ENCODE peak calls at places on chromosomes 12 and 14, in six cellular contexts. T is IMR-90, Z is gastrocnemius medialis, P is body of pancreas, Q is A549, F is HepG2. L is an unnamed sample.

GRCh38 chr12:85639834-85640233 is 196.4 kb downstream of the RASSF9 start:
- ATAC-seq in T (no peak), Z (no peak), P (no peak), Q (no peak), F (no peak), L (no peak)

GRCh38 chr12:97164936-97165335 is 257.9 kb downstream of the NEDD1 start:
- ATAC-seq in T (no peak), Z (no peak), P (no peak), Q (no peak), F (no peak), L (no peak)

GRCh38 chr12:116843085-116843484 is 38.2 kb downstream of the HRK start:
- ATAC-seq in T (no peak), Z (no peak), P (no peak), Q (no peak), F (no peak), L (no peak)

GRCh38 chr14:92414685-92415084 is 91.7 kb downstream of the SLC24A4 start:
- ATAC-seq in T (no peak), Z (no peak), P (no peak), Q (no peak), F (no peak), L (peak; percentile 40)

GRCh38 chr12:50840809-50841487 is 1.8 kb upstream of the TMPRSS12 start:
- ATAC-seq in T (no peak), Z (no peak), P (no peak), Q (no peak), F (no peak), L (no peak)

GRCh38 chr14:76946753-76947077 is 81.8 kb downstream of the IRF2BPL start:
- ATAC-seq in T (no peak), Z (peak; percentile 32), P (no peak), Q (peak; percentile 16), F (peak; percentile 24), L (no peak)

GRCh38 chr14:68016243-68016914 is 196.8 kb downstream of the RAD51B start:
- ATAC-seq in T (peak; percentile 71), Z (no peak), P (no peak), Q (no peak), F (no peak), L (no peak)

GRCh38 chr12:1720494-1720893 is 29.6 kb downstream of the ADIPOR2 start:
- ATAC-seq in T (no peak), Z (no peak), P (no peak), Q (no peak), F (no peak), L (no peak)

GRCh38 chr12:47775100-47775911 is 2.3 kb downstream of the SLC48A1 start:
- ATAC-seq in T (no peak), Z (no peak), P (no peak), Q (no peak), F (no peak), L (no peak)

GRCh38 chr12:38053655-38054464 is 262.7 kb upstream of the ALG10B start:
- ATAC-seq in T (no peak), Z (no peak), P (peak; percentile 69), Q (peak; percentile 20), F (peak; percentile 91), L (no peak)

GRCh38 chr14:23009939-23010718 is at the start of gene C14orf93:
- ATAC-seq in T (peak; percentile 65), Z (peak; percentile 35), P (peak; percentile 50), Q (peak; percentile 38), F (peak; percentile 24), L (peak; percentile 48)

GRCh38 chr12:30748150-30748549 is 6.6 kb downstream of the CAPRIN2 start:
- ATAC-seq in T (no peak), Z (no peak), P (no peak), Q (no peak), F (no peak), L (no peak)

GRCh38 chr14:47102472-47102871 is 450.9 kb upstream of the RPL10L start:
- ATAC-seq in T (no peak), Z (no peak), P (no peak), Q (no peak), F (no peak), L (no peak)

GRCh38 chr12:52032431-52032796 is 18.8 kb upstream of the NR4A1 start:
- ATAC-seq in T (peak; percentile 44), Z (peak; percentile 67), P (peak; percentile 41), Q (peak; percentile 22), F (peak; percentile 24), L (peak; percentile 46)

GRCh38 chr12:68579254-68579653 is 31.4 kb upstream of the RAP1B start:
- ATAC-seq in T (no peak), Z (no peak), P (no peak), Q (no peak), F (no peak), L (no peak)

GRCh38 chr12:6154730-6155459 is 30.4 kb upstream of the VWF start:
- ATAC-seq in T (no peak), Z (peak; percentile 71), P (peak; percentile 63), Q (no peak), F (no peak), L (peak; percentile 86)

GRCh38 chr14:49984419-49984818 is 91.5 kb downstream of the ARF6 start:
- ATAC-seq in T (peak; percentile 5), Z (no peak), P (no peak), Q (no peak), F (no peak), L (no peak)

GRCh38 chr14:37598973-37599526 is 3.6 kb downstream of the TTC6 start:
- ATAC-seq in T (no peak), Z (no peak), P (no peak), Q (no peak), F (no peak), L (no peak)

GRCh38 chr12:106137456-106138278 is 1.1 kb downstream of the NUAK1 start:
- ATAC-seq in T (peak; percentile 0), Z (no peak), P (no peak), Q (peak; percentile 4), F (no peak), L (no peak)

GRCh38 chr14:44170554-44170953 is 336.5 kb downstream of the FSCB start:
- ATAC-seq in T (no peak), Z (no peak), P (no peak), Q (no peak), F (no peak), L (no peak)

GRCh38 chr12:84696281-84696680 is 216.3 kb downstream of the SLC6A15 start:
- ATAC-seq in T (no peak), Z (no peak), P (no peak), Q (no peak), F (no peak), L (no peak)

GRCh38 chr14:80977103-80977728 is 21.8 kb downstream of the TSHR start:
- ATAC-seq in T (no peak), Z (no peak), P (no peak), Q (peak; percentile 60), F (peak; percentile 79), L (no peak)

GRCh38 chr12:56155256-56155845 is 2.8 kb upstream of the MYL6 start:
- ATAC-seq in T (no peak), Z (no peak), P (no peak), Q (no peak), F (no peak), L (no peak)
- H3K4me1 ChIP-seq in T (peaks cover 19% of the 10 kb centered on the region), Z (peaks cover 53% of the 10 kb centered on the region), P (peaks cover 38% of the 10 kb centered on the region), Q (peaks cover 30% of the 10 kb centered on the region), F (peaks cover 56% of the 10 kb centered on the region), L (peaks cover 3% of the 10 kb centered on the region)

GRCh38 chr12:3753549-3754284 is 808 bp upstream of the CRACR2A start:
- ATAC-seq in T (no peak), Z (peak; percentile 19), P (no peak), Q (no peak), F (no peak), L (peak; percentile 62)

GRCh38 chr12:3751151-3752095 is 1.5 kb downstream of the CRACR2A start:
- ATAC-seq in T (no peak), Z (no peak), P (no peak), Q (no peak), F (no peak), L (no peak)

GRCh38 chr12:3752096-3752709 is 706 bp downstream of the CRACR2A start:
- ATAC-seq in T (no peak), Z (peak; percentile 20), P (peak; percentile 40), Q (no peak), F (peak; percentile 57), L (peak; percentile 58)

GRCh38 chr12:3750616-3751015 is 2.3 kb downstream of the CRACR2A start:
- ATAC-seq in T (no peak), Z (no peak), P (no peak), Q (peak; percentile 11), F (no peak), L (no peak)

GRCh38 chr12:3752741-3753486 is at the start of gene CRACR2A:
- ATAC-seq in T (peak; percentile 82), Z (peak; percentile 37), P (peak; percentile 56), Q (peak; percentile 91), F (no peak), L (peak; percentile 73)
- TF ChIP-seq POLR2A in T (no peak), Z (no peak), P (peak; percentile 21), Q (no peak), F (no peak), L (no peak)

DNA sequence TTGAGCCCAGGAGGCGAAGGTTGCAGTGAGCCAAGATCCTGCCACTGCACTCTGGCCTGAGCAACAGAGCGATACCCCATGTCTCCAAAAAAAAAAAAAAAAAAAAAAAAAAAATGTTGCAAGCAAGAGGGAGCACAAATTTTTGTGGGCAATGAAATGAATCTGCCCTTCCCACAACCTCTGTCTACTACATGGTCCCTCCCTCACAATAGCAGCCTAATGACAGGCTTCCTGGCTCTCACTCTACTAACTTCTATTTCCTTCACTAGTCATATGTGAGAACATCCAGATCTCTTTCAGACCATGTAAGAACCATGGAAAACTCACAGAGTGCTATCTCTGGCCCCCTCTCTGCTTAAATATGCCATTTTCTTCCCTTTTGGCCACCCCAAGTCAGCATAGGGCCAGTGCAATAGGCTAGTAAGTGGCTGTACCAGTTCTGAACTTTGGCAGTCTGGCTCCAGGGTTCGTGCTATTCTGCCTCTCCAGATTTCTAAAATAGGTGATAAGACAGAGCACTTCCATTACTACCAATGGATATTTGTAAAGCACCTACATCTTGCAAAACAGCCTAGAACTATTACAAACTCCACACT is 7.1 kb downstream of the OSBPL8 start:
- ATAC-seq in T (no peak), Z (no peak), P (no peak), Q (no peak), F (no peak), L (no peak)
- H3K4me1 ChIP-seq in T (peaks cover 3% of the 10 kb centered on the region), Z (peaks cover 41% of the 10 kb centered on the region), P (peaks cover 46% of the 10 kb centered on the region), Q (peaks cover 22% of the 10 kb centered on the region), F (peaks cover 35% of the 10 kb centered on the region), L (no peaks in the 10 kb centered on the region)

GRCh38 chr12:15770021-15770420 is 19.2 kb downstream of the EPS8 start:
- ATAC-seq in T (no peak), Z (no peak), P (no peak), Q (no peak), F (no peak), L (no peak)

GRCh38 chr12:15774819-15775218 is 14.4 kb downstream of the EPS8 start:
- ATAC-seq in T (no peak), Z (no peak), P (no peak), Q (no peak), F (no peak), L (no peak)

GRCh38 chr12:15767301-15767700 is 21.9 kb downstream of the EPS8 start:
- ATAC-seq in T (no peak), Z (no peak), P (no peak), Q (no peak), F (no peak), L (no peak)

GRCh38 chr12:15772405-15773018 is 16.7 kb downstream of the EPS8 start:
- ATAC-seq in T (no peak), Z (no peak), P (no peak), Q (no peak), F (no peak), L (no peak)

DNA sequence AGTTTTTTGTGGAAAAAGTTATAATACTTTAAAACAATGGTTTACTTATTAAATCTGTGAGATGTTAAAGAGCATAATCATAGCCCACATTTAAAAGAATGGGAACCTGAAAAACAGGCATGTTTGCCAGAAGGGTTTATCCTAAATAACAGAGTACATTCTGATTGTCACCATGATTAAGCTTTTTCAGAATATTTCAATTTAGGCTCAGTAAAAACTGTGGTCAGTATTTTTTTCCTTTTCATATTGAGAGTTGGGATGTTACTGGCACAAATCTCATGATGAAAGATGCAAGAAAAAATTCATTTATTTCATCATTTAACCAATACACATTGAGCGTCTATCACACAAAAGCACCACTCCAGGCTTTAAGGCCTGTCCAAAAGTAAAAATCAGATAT is 18.6 kb downstream of the EPS8 start:
- ATAC-seq in T (no peak), Z (no peak), P (no peak), Q (no peak), F (no peak), L (no peak)
- TF ChIP-seq POLR2A in T (no peak), Z (no peak), P (no peak), Q (no peak), F (no peak), L (no peak)